ENCODE peak calls at places on chromosomes 4 and X, in nine cellular contexts. V is right cardiac atrium, U is body of pancreas, W is cardiac fibroblast, C is Karpas-422, L is DND-41, Z is GM23248, H is HAP-1, P is thyroid gland. N is an unnamed sample.

GRCh38 chr4:15438939-15439524 is 11.2 kb downstream of the C1QTNF7 start:
- DNase-seq in V (no peak), U (no peak), W (peak), C (no peak), L (no peak), Z (peak), H (no peak), P (no peak), N (peak)

GRCh38 chrX:43559643-43560042 is 96.5 kb upstream of the MAOA start:
- DNase-seq in V (peak), U (peak), W (peak), C (peak), L (peak), Z (peak), H (peak), P (peak), N (peak)

GRCh38 chr4:22473268-22473667 is 42.6 kb downstream of the ADGRA3 start:
- DNase-seq in V (no peak), U (no peak), W (peak), C (no peak), L (no peak), Z (peak), H (no peak), P (no peak), N (peak)

GRCh38 chr4:44493924-44494323 is 45.3 kb upstream of the KCTD8 start:
- DNase-seq in V (no peak), U (no peak), W (peak), C (peak), L (no peak), Z (peak), H (peak), P (peak), N (peak)

GRCh38 chrX:14660970-14661369 is 131.6 kb downstream of the GLRA2 start:
- DNase-seq in V (no peak), U (no peak), W (no peak), C (no peak), L (no peak), Z (no peak), H (no peak), P (no peak), N (no peak)

GRCh38 chrX:139801397-139801813 is 93.4 kb upstream of the MCF2 start:
- DNase-seq in V (no peak), U (no peak), W (no peak), C (no peak), L (no peak), Z (no peak), H (no peak), P (no peak), N (no peak)

GRCh38 chr4:19319607-19320006 is 932.1 kb upstream of the SLIT2 start:
- DNase-seq in V (no peak), U (no peak), W (no peak), C (no peak), L (no peak), Z (no peak), H (no peak), P (no peak), N (no peak)

GRCh38 chrX:10106801-10107200 is 50.0 kb upstream of the CLCN4 start:
- DNase-seq in V (no peak), U (no peak), W (no peak), C (peak), L (peak), Z (no peak), H (no peak), P (no peak), N (no peak)

GRCh38 chr4:14906805-14907204 is 95.5 kb upstream of the CPEB2 start:
- DNase-seq in V (no peak), U (no peak), W (no peak), C (no peak), L (peak), Z (no peak), H (no peak), P (no peak), N (peak)

GRCh38 chr4:3851211-3851610 is 85.0 kb downstream of the ADRA2C start:
- DNase-seq in V (no peak), U (no peak), W (no peak), C (peak), L (no peak), Z (peak), H (peak), P (no peak), N (peak)

GRCh38 chr4:36187723-36188333 is 56.5 kb downstream of the ARAP2 start:
- DNase-seq in V (no peak), U (no peak), W (peak), C (peak), L (no peak), Z (peak), H (peak), P (no peak), N (peak)

GRCh38 chrX:2710041-2710471 is 19.0 kb downstream of the CD99 start:
- DNase-seq in V (peak), U (no peak), W (peak), C (no peak), L (peak), Z (peak), H (peak), P (no peak), N (peak)

GRCh38 chrX:71859637-71860036 is 51.0 kb upstream of the NHSL2 start:
- DNase-seq in V (no peak), U (peak), W (peak), C (peak), L (peak), Z (peak), H (peak), P (peak), N (peak)

GRCh38 chr4:102620697-102621497 is 119.7 kb downstream of the NFKB1 start:
- DNase-seq in V (no peak), U (peak), W (peak), C (peak), L (peak), Z (peak), H (peak), P (peak), N (peak)

GRCh38 chr4:154838694-154839093 is 57.6 kb downstream of the RBM46 start:
- DNase-seq in V (no peak), U (no peak), W (no peak), C (no peak), L (no peak), Z (no peak), H (no peak), P (no peak), N (no peak)

GRCh38 chrX:27918799-27919198 is 62.5 kb downstream of the DCAF8L1 start:
- DNase-seq in V (no peak), U (peak), W (peak), C (no peak), L (no peak), Z (no peak), H (peak), P (peak), N (no peak)

GRCh38 chrX:38166478-38167083 is 54.1 kb downstream of the SRPX start:
- DNase-seq in V (no peak), U (peak), W (peak), C (peak), L (no peak), Z (peak), H (no peak), P (peak), N (peak)

GRCh38 chr4:89889289-89889688 is 5.4 kb upstream of the MMRN1 start:
- DNase-seq in V (peak), U (no peak), W (no peak), C (no peak), L (no peak), Z (no peak), H (no peak), P (no peak), N (no peak)

GRCh38 chr4:17613761-17614415 is 553 bp upstream of the MED28 start:
- DNase-seq in V (no peak), U (peak), W (peak), C (peak), L (peak), Z (peak), H (no peak), P (peak), N (peak)

GRCh38 chr4:88352062-88352461 is 26.6 kb upstream of the HERC6 start:
- DNase-seq in V (no peak), U (no peak), W (peak), C (no peak), L (no peak), Z (peak), H (peak), P (no peak), N (peak)

GRCh38 chrX:6660567-6661252 is 125.8 kb upstream of the VCX3A start:
- DNase-seq in V (no peak), U (no peak), W (no peak), C (no peak), L (peak), Z (no peak), H (no peak), P (no peak), N (no peak)

GRCh38 chr4:140300271-140300970 is 73.0 kb upstream of the SCOC start:
- DNase-seq in V (no peak), U (no peak), W (peak), C (no peak), L (no peak), Z (peak), H (no peak), P (no peak), N (peak)

GRCh38 chr4:165085946-165086345 is 26.7 kb downstream of the TMEM192 start:
- DNase-seq in V (no peak), U (no peak), W (peak), C (no peak), L (no peak), Z (no peak), H (no peak), P (no peak), N (no peak)

GRCh38 chrX:55342533-55343501 is 78.1 kb upstream of the PAGE3 start:
- DNase-seq in V (peak), U (peak), W (peak), C (peak), L (peak), Z (peak), H (peak), P (peak), N (peak)

GRCh38 chrX:35351212-35351611 is 408.6 kb downstream of the FAM47B start:
- DNase-seq in V (no peak), U (no peak), W (no peak), C (no peak), L (no peak), Z (no peak), H (no peak), P (no peak), N (no peak)

GRCh38 chr4:99998062-99998880 is 48.2 kb upstream of the H2AZ1 start:
- DNase-seq in V (no peak), U (no peak), W (peak), C (peak), L (no peak), Z (peak), H (peak), P (no peak), N (peak)

GRCh38 chr4:174317531-174317930 is 33.8 kb downstream of the CEP44 start:
- DNase-seq in V (no peak), U (no peak), W (peak), C (no peak), L (no peak), Z (peak), H (no peak), P (no peak), N (peak)

GRCh38 chr4:126404549-126404948 is 1089.8 kb downstream of the FAT4 start:
- DNase-seq in V (no peak), U (no peak), W (peak), C (no peak), L (no peak), Z (peak), H (no peak), P (no peak), N (peak)

GRCh38 chrX:102651242-102651967 is at the start of gene GPRASP1:
- DNase-seq in V (peak), U (peak), W (peak), C (no peak), L (no peak), Z (peak), H (no peak), P (peak), N (peak)

GRCh38 chrX:115560211-115560977 is 580 bp upstream of the PLS3 start:
- DNase-seq in V (no peak), U (peak), W (peak), C (no peak), L (no peak), Z (no peak), H (no peak), P (peak), N (no peak)

GRCh38 chr4:71732706-71733105 is 51.2 kb downstream of the GC start:
- DNase-seq in V (no peak), U (no peak), W (peak), C (peak), L (no peak), Z (peak), H (peak), P (no peak), N (peak)

GRCh38 chr4:153518637-153519384 is 52.7 kb downstream of the TMEM131L start:
- DNase-seq in V (no peak), U (peak), W (no peak), C (no peak), L (peak), Z (no peak), H (no peak), P (no peak), N (no peak)

GRCh38 chrX:13077168-13077567 is 32.7 kb upstream of the FAM9C start:
- DNase-seq in V (no peak), U (no peak), W (peak), C (no peak), L (peak), Z (peak), H (no peak), P (no peak), N (peak)

DNA sequence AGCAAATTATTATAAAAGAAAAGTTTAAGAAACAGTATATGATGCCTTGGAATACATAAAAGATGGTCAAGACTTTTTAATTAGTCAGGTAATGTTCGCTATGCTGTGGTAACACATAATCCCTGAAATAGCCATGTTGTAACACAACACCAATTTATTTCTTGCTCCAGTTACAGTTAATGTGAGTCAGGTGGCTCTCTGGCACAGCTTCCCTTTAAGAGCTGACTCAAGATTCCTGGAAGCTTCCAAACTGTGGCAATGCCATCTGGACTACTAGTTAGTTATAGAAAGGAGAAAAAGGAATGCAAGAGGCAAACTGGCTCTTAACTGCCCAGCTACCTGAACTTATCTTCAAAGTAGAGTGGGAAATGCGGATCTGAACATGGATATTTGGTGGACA is 210.5 kb downstream of the CHM start:
- DNase-seq in V (no peak), U (no peak), W (peak), C (no peak), L (no peak), Z (peak), H (no peak), P (no peak), N (peak)
- H3K4me3 ChIP-seq in V (no peak), U (no peak), W (no peak), C (no peak), L (no peak), Z (no peak), H (no peak), P (no peak), N (no peak)

DNA sequence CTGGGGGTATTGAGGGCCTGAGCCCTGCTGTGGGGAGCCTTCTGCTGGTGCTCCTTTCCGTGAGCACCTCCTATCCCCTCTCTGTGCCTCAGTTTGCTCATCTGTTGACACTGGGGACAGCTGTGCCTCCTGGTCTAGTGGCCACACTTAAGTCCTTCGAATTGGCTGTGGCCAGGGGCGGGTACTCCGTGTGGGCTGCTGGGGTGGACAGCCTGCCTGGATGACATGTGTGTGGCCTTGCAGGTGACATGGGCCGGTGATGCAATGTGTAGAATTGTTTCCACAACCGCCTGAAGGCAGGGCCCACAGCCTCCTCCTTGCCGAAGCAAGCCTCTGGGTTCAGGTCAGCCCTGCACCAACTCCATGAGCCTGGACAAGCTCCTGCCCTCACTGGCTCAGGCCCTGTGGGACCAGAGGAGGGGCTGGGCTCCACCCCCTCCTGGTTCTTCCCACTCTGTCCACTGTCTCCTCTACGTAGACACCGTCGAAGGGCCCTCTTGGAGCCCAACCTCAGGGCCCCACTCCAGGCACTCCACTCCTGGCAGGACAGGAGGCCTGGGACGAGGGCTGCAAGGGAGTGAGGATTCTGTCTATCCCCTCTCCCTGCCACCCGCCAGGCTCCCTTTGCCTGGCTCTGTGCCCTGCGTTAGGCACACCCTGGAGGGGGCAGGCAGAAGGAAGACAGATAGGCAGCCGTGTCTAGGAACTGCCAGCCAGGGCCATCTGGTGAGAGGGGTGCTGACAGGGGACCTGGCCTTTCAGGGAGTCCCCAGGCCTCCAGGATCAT is 1.2 kb downstream of the SH3BP2 start:
- DNase-seq in V (peak), U (peak), W (peak), C (no peak), L (no peak), Z (peak), H (no peak), P (peak), N (no peak)
- H3K4me3 ChIP-seq in V (peak), U (peak), W (peak), C (peak), L (no peak), Z (peak), H (peak), P (peak), N (peak)

GRCh38 chr4:106318511-106318910 is 2.2 kb downstream of the AIMP1 start:
- DNase-seq in V (no peak), U (no peak), W (no peak), C (no peak), L (no peak), Z (no peak), H (peak), P (no peak), N (no peak)
- H3K4me3 ChIP-seq in V (no peak), U (no peak), W (no peak), C (peak), L (no peak), Z (peak), H (no peak), P (no peak), N (no peak)

GRCh38 chr4:5710065-5710961 is 688 bp upstream of the EVC start:
- DNase-seq in V (no peak), U (no peak), W (peak), C (no peak), L (no peak), Z (peak), H (peak), P (no peak), N (no peak)
- H3K4me3 ChIP-seq in V (peak), U (peak), W (peak), C (peak), L (no peak), Z (peak), H (peak), P (peak), N (peak)

GRCh38 chr4:145486603-145487002 is 5.0 kb downstream of the SMAD1 start:
- DNase-seq in V (no peak), U (no peak), W (no peak), C (no peak), L (no peak), Z (no peak), H (no peak), P (no peak), N (no peak)

GRCh38 chr4:145488310-145488709 is 6.7 kb downstream of the SMAD1 start:
- DNase-seq in V (no peak), U (no peak), W (no peak), C (no peak), L (no peak), Z (no peak), H (no peak), P (no peak), N (no peak)

GRCh38 chr4:145484240-145484846 is 2.7 kb downstream of the SMAD1 start:
- DNase-seq in V (no peak), U (no peak), W (no peak), C (no peak), L (no peak), Z (no peak), H (no peak), P (no peak), N (no peak)

GRCh38 chr4:145485120-145485519 is 3.5 kb downstream of the SMAD1 start:
- DNase-seq in V (no peak), U (no peak), W (no peak), C (no peak), L (no peak), Z (no peak), H (no peak), P (no peak), N (no peak)

GRCh38 chr4:145487626-145488025 is 6.0 kb downstream of the SMAD1 start:
- DNase-seq in V (no peak), U (no peak), W (no peak), C (peak), L (no peak), Z (no peak), H (peak), P (no peak), N (no peak)
- H3K4me3 ChIP-seq in V (no peak), U (no peak), W (no peak), C (peak), L (no peak), Z (no peak), H (no peak), P (no peak), N (no peak)

DNA sequence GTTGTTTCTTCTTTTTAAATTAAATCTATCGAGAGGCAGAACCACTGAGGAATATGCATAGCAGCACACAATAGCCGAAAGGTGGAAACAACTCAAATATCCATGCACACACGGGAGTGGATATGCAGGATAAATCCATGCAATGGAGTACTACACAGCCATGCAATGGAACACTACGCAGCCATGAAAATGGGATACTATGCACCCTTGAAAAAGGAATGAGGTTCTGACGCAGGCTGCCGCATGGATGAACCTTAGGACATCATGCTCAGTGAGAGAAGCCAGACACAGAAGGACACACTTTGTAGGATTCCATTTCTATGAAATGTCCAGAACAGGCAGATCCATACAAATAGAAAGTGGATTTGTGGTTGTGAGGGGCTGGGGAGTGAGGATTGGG is 18.4 kb upstream of the P2RY8 start:
- DNase-seq in V (no peak), U (no peak), W (no peak), C (no peak), L (no peak), Z (no peak), H (no peak), P (no peak), N (no peak)
- H3K4me3 ChIP-seq in V (no peak), U (no peak), W (no peak), C (no peak), L (no peak), Z (no peak), H (no peak), P (no peak), N (no peak)

GRCh38 chrX:129786210-129786651 is 6.5 kb downstream of the SASH3 start:
- DNase-seq in V (no peak), U (no peak), W (no peak), C (peak), L (no peak), Z (no peak), H (no peak), P (no peak), N (no peak)
- H3K4me3 ChIP-seq in V (no peak), U (no peak), W (no peak), C (no peak), L (no peak), Z (no peak), H (no peak), P (no peak), N (no peak)

N was measured in fibroblast of mammary gland.